ENCODE peak calls at places on chromosome 17, in five cellular contexts. N is H1, F is GM12878, U is GM12891, Z is HepG2. R is an unnamed sample.

GRCh38 chr17:65205655-65206054 is 68.5 kb downstream of the RGS9 start:
- DNase-seq in Z (no peak), U (no peak), N (no peak), F (no peak), R (no peak)

GRCh38 chr17:41060052-41060604 is at the start of gene KRTAP2-3:
- DNase-seq in U (no peak), N (no peak), Z (peak), F (no peak), R (no peak)

GRCh38 chr17:66633322-66633965 is 201.5 kb upstream of the CACNG5 start:
- DNase-seq in F (no peak), N (no peak), Z (no peak), U (no peak), R (no peak)

GRCh38 chr17:28760987-28761562 is 17.3 kb downstream of the TRAF4 start:
- DNase-seq in F (no peak), Z (no peak), N (no peak), U (no peak), R (no peak)

GRCh38 chr17:51119415-51120356 is 982 bp downstream of the SPAG9 start:
- DNase-seq in Z (peak), F (no peak), N (no peak), U (no peak), R (no peak)

GRCh38 chr17:41932821-41933389 is 2.5 kb downstream of the ODAD4 start:
- DNase-seq in N (no peak), F (no peak), U (no peak), Z (no peak), R (no peak)

GRCh38 chr17:32755045-32755805 is 121.7 kb downstream of the MYO1D start:
- DNase-seq in Z (peak), N (no peak), U (no peak), F (no peak), R (no peak)

GRCh38 chr17:40956401-40957254 is 10.1 kb downstream of the KRT39 start:
- DNase-seq in N (no peak), U (no peak), Z (peak), F (no peak), R (no peak)

GRCh38 chr17:39208893-39209292 is 8.8 kb downstream of the RPL19 start:
- DNase-seq in U (peak), Z (no peak), F (no peak), N (no peak), R (peak)

GRCh38 chr17:27526603-27527002 is 70.4 kb downstream of the KSR1 start:
- DNase-seq in N (no peak), Z (no peak), U (no peak), F (no peak), R (no peak)

GRCh38 chr17:59388070-59388556 is 56.7 kb downstream of the YPEL2 start:
- DNase-seq in Z (no peak), N (no peak), U (no peak), F (no peak), R (no peak)

GRCh38 chr17:42183741-42184711 is 1.2 kb downstream of the HCRT start:
- DNase-seq in F (peak), U (peak), N (no peak), Z (peak), R (peak)

GRCh38 chr17:62689441-62690167 is 62.1 kb downstream of the MRC2 start:
- DNase-seq in U (no peak), N (no peak), Z (no peak), F (no peak), R (no peak)

GRCh38 chr17:41009301-41009760 is 403 bp upstream of the KRTAP3-1 start:
- DNase-seq in U (no peak), N (no peak), F (no peak), Z (peak), R (no peak)

GRCh38 chr17:41540921-41541625 is 13.0 kb upstream of the KRT19 start:
- DNase-seq in Z (no peak), F (no peak), N (no peak), U (no peak), R (no peak)

GRCh38 chr17:46163316-46163715 is 29.9 kb downstream of the KANSL1 start:
- DNase-seq in N (no peak), Z (no peak), U (no peak), F (no peak), R (no peak)

GRCh38 chr17:57706761-57707160 is 38.3 kb downstream of the CCDC182 start:
- DNase-seq in F (no peak), Z (no peak), N (no peak), U (no peak), R (no peak)

GRCh38 chr17:35684046-35684802 is 47.2 kb upstream of the RASL10B start:
- DNase-seq in Z (no peak), F (no peak), N (peak), U (no peak), R (no peak)

GRCh38 chr17:48030531-48030930 is 7.1 kb downstream of the COPZ2 start:
- DNase-seq in N (no peak), U (no peak), F (no peak), Z (no peak), R (no peak)

GRCh38 chr17:2749058-2749783 is at the start of gene CCDC92B:
- DNase-seq in F (no peak), U (no peak), N (no peak), Z (no peak), R (no peak)

GRCh38 chr17:29039764-29040598 is 3.0 kb upstream of the PIPOX start:
- DNase-seq in U (no peak), F (no peak), Z (no peak), N (no peak), R (no peak)

GRCh38 chr17:40415390-40415789 is 2.3 kb downstream of the TOP2A start:
- DNase-seq in U (no peak), N (no peak), Z (peak), F (no peak), R (no peak)

GRCh38 chr17:43545383-43545632 is 832 bp downstream of the ETV4 start:
- DNase-seq in U (no peak), N (no peak), F (no peak), Z (no peak), R (peak)

GRCh38 chr17:44722254-44722653 is 13.8 kb downstream of the DBF4B start:
- DNase-seq in Z (no peak), F (no peak), N (no peak), U (no peak), R (no peak)

GRCh38 chr17:15884731-15885130 is 60.2 kb upstream of the ADORA2B start:
- DNase-seq in U (no peak), F (no peak), Z (no peak), N (no peak), R (no peak)

GRCh38 chr17:74201250-74201649 is 2.2 kb upstream of the RPL38 start:
- DNase-seq in N (no peak), U (no peak), Z (no peak), F (no peak), R (no peak)
- TF ChIP-seq TAF1 in N (no peak), U (no peak), Z (no peak), F (no peak), R (no peak)

GRCh38 chr17:82865996-82866395 is 26.2 kb upstream of the ZNF750 start:
- DNase-seq in N (no peak), F (no peak), U (no peak), Z (no peak), R (no peak)

GRCh38 chr17:82869536-82869935 is 29.7 kb upstream of the ZNF750 start:
- DNase-seq in N (no peak), U (no peak), Z (no peak), F (no peak), R (no peak)

GRCh38 chr17:82868715-82869131 is 28.9 kb upstream of the ZNF750 start:
- DNase-seq in Z (no peak), F (no peak), N (no peak), U (no peak), R (no peak)

GRCh38 chr17:82866521-82867214 is 26.8 kb upstream of the ZNF750 start:
- DNase-seq in U (no peak), Z (no peak), F (no peak), N (no peak), R (no peak)

GRCh38 chr17:82867763-82868325 is 28.0 kb upstream of the ZNF750 start:
- DNase-seq in U (no peak), Z (no peak), F (no peak), N (no peak), R (no peak)
- TF ChIP-seq POLR2A in U (no peak), Z (no peak), F (no peak), N (no peak), R (no peak)

DNA sequence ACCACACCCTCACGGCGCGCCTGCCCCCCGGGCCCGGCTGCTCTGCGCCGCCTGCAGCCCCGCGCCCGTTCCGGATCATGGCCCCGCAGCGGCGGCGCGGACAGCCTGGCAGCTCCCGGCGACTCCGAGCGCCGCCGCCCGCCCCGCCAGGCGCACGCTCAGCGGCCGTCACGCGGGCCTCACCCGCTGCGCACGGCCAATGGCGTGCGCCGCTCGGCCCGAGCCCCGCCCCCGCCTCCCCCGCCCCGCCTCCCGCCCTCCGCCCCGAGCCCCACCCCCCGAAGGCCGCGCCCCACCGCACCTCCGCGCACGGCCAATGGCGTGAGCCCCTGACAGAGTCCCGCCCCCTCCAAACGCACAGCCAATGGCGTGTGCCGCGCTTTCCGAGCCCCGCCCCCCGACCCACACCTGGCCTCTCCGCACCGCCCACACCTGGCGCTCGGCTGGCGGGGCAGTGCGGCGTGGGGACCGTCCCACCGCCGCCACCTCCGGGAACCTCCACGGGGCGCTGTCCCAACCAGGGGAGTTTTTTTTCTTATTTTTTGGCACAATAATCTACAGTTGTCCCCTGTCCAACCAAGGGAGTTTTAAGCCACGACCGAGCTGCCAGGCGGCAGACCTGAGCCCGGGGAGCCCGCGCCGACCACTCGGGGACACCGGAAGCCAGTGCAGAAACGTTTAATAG is at the start of gene PCYT2:
- DNase-seq in U (peak), F (peak), N (no peak), Z (peak), R (peak)
- TF ChIP-seq TAF1 in U (no peak), F (no peak), N (peak), Z (no peak), R (no peak)

GRCh38 chr17:8153550-8153956 is 1.3 kb upstream of the PER1 start:
- DNase-seq in U (no peak), Z (peak), N (no peak), F (no peak), R (no peak)
- TF ChIP-seq POLR2A in U (no peak), Z (no peak), N (no peak), F (no peak), R (no peak)